ENCODE peak calls at places on chromosomes 7 and 10, in eight cellular contexts. Q, R, G, S, W, Z, O and N are unnamed samples. For H3K9me3 and H3K27me3, the result is how much of the 10 kb centered on the place peaks cover.

GRCh38 chr7:55975944-55976633 is 11.7 kb downstream of the NIPSNAP2 start:
- DNase-seq in Q (no peak), R (no peak), G (no peak), S (no peak), W (no peak), Z (no peak), O (no peak), N (no peak)

GRCh38 chr7:96246972-96247371 is 74.9 kb downstream of the SLC25A13 start:
- DNase-seq in Q (no peak), R (no peak), G (no peak), S (no peak), W (no peak), Z (no peak), O (no peak), N (no peak)

GRCh38 chr10:24957624-24958435 is 5.4 kb upstream of the PRTFDC1 start:
- DNase-seq in Q (no peak), R (no peak), G (no peak), S (no peak), W (no peak), Z (peak), O (peak), N (no peak)

GRCh38 chr10:14380746-14381145 is 50.0 kb upstream of the FRMD4A start:
- DNase-seq in Q (no peak), R (no peak), G (no peak), S (no peak), W (no peak), Z (no peak), O (no peak), N (no peak)

GRCh38 chr10:56596257-56596656 is 235.2 kb upstream of the ZWINT start:
- DNase-seq in Q (no peak), R (no peak), G (no peak), S (no peak), W (no peak), Z (no peak), O (peak), N (no peak)

GRCh38 chr10:46326971-46327370 is 40.2 kb downstream of the ANTXRL start:
- DNase-seq in Q (peak), R (no peak), G (no peak), S (peak), W (no peak), Z (no peak), O (no peak), N (no peak)

GRCh38 chr7:136036336-136036735 is 59.2 kb upstream of the MTPN start:
- DNase-seq in Q (no peak), R (no peak), G (no peak), S (no peak), W (no peak), Z (no peak), O (peak), N (no peak)

GRCh38 chr10:24849051-24849450 is 103.4 kb downstream of the PRTFDC1 start:
- DNase-seq in Q (no peak), R (no peak), G (no peak), S (no peak), W (no peak), Z (no peak), O (no peak), N (no peak)

GRCh38 chr10:78458983-78459638 is 425.4 kb downstream of the RPS24 start:
- DNase-seq in Q (no peak), R (peak), G (no peak), S (peak), W (no peak), Z (peak), O (peak), N (no peak)

GRCh38 chr7:69906309-69906995 is 308.2 kb downstream of the AUTS2 start:
- DNase-seq in Q (no peak), R (no peak), G (no peak), S (no peak), W (peak), Z (no peak), O (no peak), N (no peak)

GRCh38 chr10:121324678-121325213 is 273.5 kb downstream of the FGFR2 start:
- DNase-seq in Q (no peak), R (peak), G (no peak), S (peak), W (no peak), Z (no peak), O (peak), N (no peak)

GRCh38 chr7:92652536-92652935 is 62.3 kb upstream of the FAM133B start:
- DNase-seq in Q (no peak), R (peak), G (no peak), S (no peak), W (no peak), Z (peak), O (no peak), N (no peak)

GRCh38 chr7:28922618-28923331 is 35.4 kb downstream of the TRIL start:
- DNase-seq in Q (peak), R (peak), G (peak), S (peak), W (peak), Z (peak), O (peak), N (peak)

GRCh38 chr7:5750026-5750425 is 31.4 kb downstream of the RNF216 start:
- DNase-seq in Q (no peak), R (no peak), G (no peak), S (no peak), W (no peak), Z (no peak), O (no peak), N (no peak)

GRCh38 chr7:101402081-101402779 is 39.6 kb downstream of the COL26A1 start:
- DNase-seq in Q (no peak), R (peak), G (no peak), S (peak), W (no peak), Z (peak), O (peak), N (no peak)

GRCh38 chr10:63166742-63167258 is 33.7 kb downstream of the NRBF2 start:
- DNase-seq in Q (no peak), R (peak), G (peak), S (no peak), W (no peak), Z (peak), O (peak), N (no peak)

GRCh38 chr7:37216923-37217322 is 231.7 kb downstream of the ELMO1 start:
- DNase-seq in Q (no peak), R (no peak), G (no peak), S (no peak), W (no peak), Z (no peak), O (no peak), N (no peak)

GRCh38 chr10:26931223-26931622 is 70.5 kb upstream of the ABI1 start:
- DNase-seq in Q (no peak), R (peak), G (peak), S (peak), W (peak), Z (no peak), O (no peak), N (no peak)

GRCh38 chr7:147300293-147300692 is 1183.7 kb downstream of the CNTNAP2 start:
- DNase-seq in Q (no peak), R (no peak), G (no peak), S (no peak), W (no peak), Z (no peak), O (peak), N (no peak)

GRCh38 chr10:25766687-25767221 is 167.3 kb upstream of the MYO3A start:
- DNase-seq in Q (no peak), R (no peak), G (no peak), S (peak), W (no peak), Z (no peak), O (no peak), N (no peak)

GRCh38 chr7:4198301-4198700 is 483.8 kb upstream of the FOXK1 start:
- DNase-seq in Q (no peak), R (no peak), G (peak), S (no peak), W (no peak), Z (no peak), O (no peak), N (no peak)

GRCh38 chr7:92955081-92955480 is 118.7 kb upstream of the CDK6 start:
- DNase-seq in Q (no peak), R (no peak), G (no peak), S (no peak), W (no peak), Z (no peak), O (peak), N (no peak)

DNA sequence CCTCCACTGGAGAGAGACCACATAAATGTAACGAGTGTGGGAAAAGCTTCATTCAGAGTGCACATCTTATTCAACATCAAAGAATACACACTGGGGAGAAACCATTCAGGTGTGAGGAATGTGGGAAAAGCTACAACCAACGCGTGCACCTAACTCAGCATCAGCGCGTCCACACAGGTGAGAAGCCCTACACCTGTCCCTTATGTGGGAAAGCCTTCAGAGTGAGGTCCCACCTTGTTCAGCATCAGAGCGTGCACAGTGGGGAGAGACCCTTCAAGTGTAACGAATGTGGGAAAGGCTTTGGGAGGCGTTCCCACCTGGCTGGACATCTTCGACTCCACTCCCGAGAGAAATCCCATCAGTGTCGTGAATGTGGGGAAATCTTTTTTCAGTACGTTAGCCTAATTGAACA is 20.6 kb downstream of the FAM200A start:
- DNase-seq in Q (no peak), R (no peak), G (no peak), S (no peak), W (no peak), Z (no peak), O (no peak), N (no peak)
- H3K9me3 ChIP-seq in Q (under half), R (under half), G (under half), S (half or more), W (under half), Z (half or more), O (under half), N (under half)

DNA sequence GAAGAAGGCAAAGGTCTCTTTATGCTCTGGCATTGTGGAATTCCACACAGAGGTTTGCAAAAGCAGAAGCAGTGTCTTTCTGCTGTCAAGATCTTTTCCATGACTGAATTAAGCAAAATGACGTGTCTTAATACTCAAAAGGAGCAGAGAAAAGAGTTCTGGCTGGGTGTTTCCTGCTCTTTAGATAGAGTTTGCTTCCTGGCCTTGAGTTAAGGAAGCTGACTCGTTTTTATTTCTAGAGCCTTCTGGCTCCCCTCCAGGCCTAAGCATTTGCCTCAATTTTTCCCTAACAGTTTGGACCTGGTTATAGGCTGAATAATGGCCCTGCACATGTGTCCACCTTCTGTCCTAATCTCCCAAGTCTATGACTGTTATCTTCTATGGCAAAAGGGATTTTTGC is 21.6 kb downstream of the TAS2R41 start:
- DNase-seq in Q (no peak), R (peak), G (peak), S (no peak), W (no peak), Z (no peak), O (no peak), N (no peak)
- H3K27ac ChIP-seq in Q (peak), R (no peak), G (peak), S (no peak), W (peak), Z (no peak), O (no peak), N (no peak)

DNA sequence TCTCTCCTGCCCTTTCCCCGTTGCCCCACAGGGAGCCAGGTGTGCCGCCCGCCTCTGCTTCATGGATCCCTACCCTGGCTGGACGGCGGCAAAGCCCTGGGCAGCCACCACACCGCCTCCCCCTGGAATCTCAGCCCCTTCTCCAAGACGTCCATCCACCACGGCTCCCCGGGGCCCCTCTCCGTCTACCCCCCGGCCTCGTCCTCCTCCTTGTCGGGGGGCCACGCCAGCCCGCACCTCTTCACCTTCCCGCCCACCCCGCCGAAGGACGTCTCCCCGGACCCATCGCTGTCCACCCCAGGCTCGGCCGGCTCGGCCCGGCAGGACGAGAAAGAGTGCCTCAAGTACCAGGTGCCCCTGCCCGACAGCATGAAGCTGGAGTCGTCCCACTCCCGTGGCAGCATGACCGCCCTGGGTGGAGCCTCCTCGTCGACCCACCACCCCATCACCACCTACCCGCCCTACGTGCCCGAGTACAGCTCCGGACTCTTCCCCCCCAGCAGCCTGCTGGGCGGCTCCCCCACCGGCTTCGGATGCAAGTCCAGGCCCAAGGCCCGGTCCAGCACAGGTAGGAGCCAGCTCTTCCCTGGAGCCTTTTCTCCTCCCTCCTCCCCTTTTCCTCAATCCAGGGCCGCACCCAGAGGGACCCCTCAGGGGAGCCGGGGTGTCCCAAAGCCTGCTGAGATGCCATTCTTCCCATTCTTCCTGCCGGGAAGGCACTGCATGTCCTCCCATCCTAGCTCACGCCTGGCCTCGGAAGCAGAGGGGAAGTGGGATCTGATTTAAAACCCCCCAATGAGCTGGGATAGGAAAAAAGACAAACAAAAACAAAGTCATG is 4.0 kb downstream of the GATA3 start:
- DNase-seq in Q (no peak), R (no peak), G (no peak), S (peak), W (no peak), Z (no peak), O (no peak), N (no peak)
- H3K27me3 ChIP-seq in Q (half or more), R (half or more), G (half or more), S (half or more), W (under half), Z (under half), O (under half), N (under half)

DNA sequence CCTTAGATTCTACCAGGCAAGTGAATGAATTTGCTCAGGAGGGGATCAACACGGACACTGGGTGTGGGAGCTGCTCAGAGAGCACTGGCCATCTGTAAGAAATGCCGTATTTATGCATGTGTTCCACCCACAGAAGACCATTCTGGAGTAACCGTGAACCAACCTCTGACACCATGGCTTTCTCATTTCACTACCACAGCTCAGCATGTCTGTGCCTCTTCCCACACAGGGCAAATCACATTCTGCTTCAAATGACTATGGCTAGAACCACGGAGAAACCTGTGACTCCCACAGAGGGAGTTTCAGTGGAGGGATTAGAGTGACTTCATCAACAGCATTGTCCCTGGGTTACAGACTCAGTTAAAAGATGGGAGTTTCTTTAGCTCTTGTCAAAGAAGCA is 893.4 kb downstream of the XPNPEP1 start:
- DNase-seq in Q (no peak), R (no peak), G (no peak), S (no peak), W (no peak), Z (no peak), O (no peak), N (no peak)
- H3K9me3 ChIP-seq in Q (under half), R (under half), G (under half), S (half or more), W (under half), Z (under half), O (under half), N (under half)

DNA sequence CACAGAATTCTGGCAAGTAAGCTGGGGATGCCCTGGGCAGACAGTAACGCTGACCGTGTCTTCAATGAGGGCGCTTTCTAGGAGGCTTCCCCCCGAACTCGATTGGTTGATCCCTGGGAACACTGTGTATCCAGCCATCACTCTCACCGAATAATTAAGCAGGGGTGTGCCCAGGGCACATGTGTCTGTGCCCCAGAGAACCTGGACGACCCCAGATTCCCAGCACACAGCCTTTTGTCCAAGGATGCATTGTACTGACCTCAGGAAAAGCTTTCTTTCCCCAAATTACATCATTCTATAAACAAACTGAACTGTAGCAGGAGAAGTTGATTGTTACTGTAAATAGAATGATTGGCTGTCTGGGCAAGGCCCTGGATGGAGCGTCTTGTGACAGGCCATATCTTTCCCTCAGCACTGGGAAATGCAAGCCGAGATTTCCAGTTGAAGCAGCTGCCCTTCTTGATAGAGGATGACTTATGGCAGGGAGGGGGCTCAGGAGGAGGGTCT is 6.6 kb upstream of the DEPP1 start:
- DNase-seq in Q (peak), R (no peak), G (no peak), S (peak), W (no peak), Z (no peak), O (no peak), N (no peak)
- H3K27ac ChIP-seq in Q (peak), R (peak), G (no peak), S (no peak), W (peak), Z (no peak), O (no peak), N (no peak)

DNA sequence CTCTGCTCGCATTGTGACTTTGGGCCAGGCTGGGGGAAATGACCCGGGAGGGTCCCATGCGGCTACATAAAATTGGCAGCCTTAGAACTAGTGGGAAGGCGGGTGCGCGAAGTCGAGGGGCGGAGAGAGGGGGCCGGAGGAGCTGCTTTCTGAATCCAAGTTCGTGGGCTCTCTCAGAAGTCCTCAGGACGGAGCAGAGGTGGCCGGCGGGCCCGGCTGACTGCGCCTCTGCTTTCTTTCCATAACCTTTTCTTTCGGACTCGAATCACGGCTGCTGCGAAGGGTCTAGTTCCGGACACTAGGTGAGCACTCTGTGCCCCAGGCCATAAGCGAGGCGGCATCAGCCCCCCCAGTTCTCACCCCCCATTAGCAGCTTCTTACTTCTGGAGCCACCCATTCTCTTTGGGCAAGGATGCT is at the start of gene KAZALD1:
- DNase-seq in Q (no peak), R (no peak), G (peak), S (no peak), W (no peak), Z (no peak), O (no peak), N (no peak)
- H3K27me3 ChIP-seq in Q (under half), R (under half), G (under half), S (half or more), W (under half), Z (under half), O (under half), N (under half)

GRCh38 chr7:64516451-64516850 is 46.4 kb downstream of the ZNF680 start:
- DNase-seq in Q (no peak), R (no peak), G (no peak), S (no peak), W (no peak), Z (no peak), O (no peak), N (no peak)
- H3K9me3 ChIP-seq in Q (under half), R (under half), G (under half), S (half or more), W (under half), Z (under half), O (half or more), N (half or more)

GRCh38 chr10:17001961-17002749 is 127.5 kb downstream of the CUBN start:
- DNase-seq in Q (no peak), R (no peak), G (peak), S (peak), W (no peak), Z (no peak), O (no peak), N (no peak)
- H3K27ac ChIP-seq in Q (peak), R (peak), G (peak), S (peak), W (peak), Z (no peak), O (peak), N (peak)

GRCh38 chr7:26375604-26376207 is 84.0 kb downstream of the SNX10 start:
- DNase-seq in Q (no peak), R (no peak), G (no peak), S (no peak), W (no peak), Z (no peak), O (no peak), N (no peak)
- H3K27me3 ChIP-seq in Q (half or more), R (under half), G (under half), S (under half), W (under half), Z (under half), O (under half), N (under half)